ENCODE peak calls at places on chromosome 20, in six cellular contexts. M is HCT116, S is breast epithelium, N is vagina, D is adrenal gland, I is right lobe of liver. Q is an unnamed sample.

GRCh38 chr20:56285496-56285895 is 37.0 kb downstream of the MC3R start:
- DNase-seq in M (no peak), S (no peak), N (no peak), D (peak; percentile 49), I (no peak), Q (no peak)

GRCh38 chr20:9594284-9594875 is 80.0 kb downstream of the LAMP5 start:
- DNase-seq in M (no peak), S (no peak), N (no peak), D (no peak), I (no peak), Q (no peak)

GRCh38 chr20:42093542-42094440 is 475.6 kb upstream of the CHD6 start:
- DNase-seq in M (no peak), S (no peak), N (no peak), D (no peak), I (no peak), Q (no peak)

GRCh38 chr20:34954905-34955231 is 738 bp downstream of the GSS start:
- DNase-seq in M (peak; percentile 13), S (no peak), N (no peak), D (peak; percentile 50), I (no peak), Q (peak; percentile 27)

GRCh38 chr20:58374906-58375760 is 13.9 kb upstream of the VAPB start:
- DNase-seq in M (no peak), S (no peak), N (no peak), D (no peak), I (no peak), Q (no peak)

GRCh38 chr20:9375221-9375681 is 139.1 kb upstream of the LAMP5 start:
- DNase-seq in M (no peak), S (no peak), N (no peak), D (no peak), I (no peak), Q (no peak)

GRCh38 chr20:945841-946240 is 29.7 kb upstream of the ANGPT4 start:
- DNase-seq in M (no peak), S (no peak), N (no peak), D (no peak), I (no peak), Q (no peak)

GRCh38 chr20:36571564-36572504 is 1.6 kb upstream of the TGIF2 start:
- DNase-seq in M (no peak), S (no peak), N (no peak), D (no peak), I (no peak), Q (no peak)

GRCh38 chr20:41017448-41018042 is 11.1 kb upstream of the TOP1 start:
- DNase-seq in M (no peak), S (no peak), N (no peak), D (no peak), I (no peak), Q (no peak)

GRCh38 chr20:5918856-5919633 is 31.3 kb downstream of the TRMT6 start:
- DNase-seq in M (no peak), S (no peak), N (no peak), D (no peak), I (no peak), Q (no peak)

GRCh38 chr20:37384683-37385174 is 38.8 kb downstream of the SRC start:
- DNase-seq in M (no peak), S (peak; percentile 61), N (no peak), D (peak; percentile 79), I (peak; percentile 68), Q (peak; percentile 57)

GRCh38 chr20:16775961-16776360 is 27.8 kb downstream of the OTOR start:
- DNase-seq in M (no peak), S (no peak), N (no peak), D (no peak), I (no peak), Q (no peak)

GRCh38 chr20:4297141-4297826 is 281.9 kb upstream of the RNF24 start:
- DNase-seq in M (no peak), S (no peak), N (peak; percentile 43), D (no peak), I (no peak), Q (peak; percentile 51)

GRCh38 chr20:59055302-59055701 is 12.7 kb upstream of the PRELID3B start:
- DNase-seq in M (no peak), S (no peak), N (no peak), D (no peak), I (no peak), Q (no peak)

GRCh38 chr20:829531-829930 is 4.0 kb upstream of the FAM110A start:
- DNase-seq in M (no peak), S (no peak), N (no peak), D (no peak), I (no peak), Q (no peak)

GRCh38 chr20:57038608-57039440 is 227.6 kb downstream of the BMP7 start:
- DNase-seq in M (no peak), S (no peak), N (no peak), D (no peak), I (no peak), Q (no peak)

GRCh38 chr20:63253065-63253437 is 1.2 kb downstream of the NKAIN4 start:
- DNase-seq in M (no peak), S (no peak), N (no peak), D (no peak), I (no peak), Q (no peak)

GRCh38 chr20:21505810-21506530 is 7.9 kb downstream of the NKX2-2 start:
- DNase-seq in M (peak; percentile 44), S (no peak), N (no peak), D (peak; percentile 52), I (peak; percentile 69), Q (no peak)

GRCh38 chr20:50957276-50957675 is 1.1 kb downstream of the DPM1 start:
- DNase-seq in M (no peak), S (no peak), N (no peak), D (no peak), I (no peak), Q (no peak)

GRCh38 chr20:50953821-50954220 is 4.5 kb downstream of the DPM1 start:
- DNase-seq in M (no peak), S (no peak), N (no peak), D (no peak), I (no peak), Q (no peak)

GRCh38 chr20:50958733-50959542 is at the start of gene MOCS3:
- DNase-seq in M (peak; percentile 90), S (peak; percentile 75), N (no peak), D (peak; percentile 91), I (peak; percentile 80), Q (peak; percentile 77)

GRCh38 chr20:50959543-50960126 is 1.0 kb downstream of the MOCS3 start:
- DNase-seq in M (no peak), S (no peak), N (no peak), D (no peak), I (no peak), Q (no peak)

GRCh38 chr20:50957798-50958732 is at the start of gene DPM1:
- DNase-seq in M (no peak), S (peak; percentile 91), N (no peak), D (peak; percentile 94), I (peak; percentile 84), Q (peak; percentile 89)
- TF ChIP-seq POLR2A in M (peak; percentile 82), S (peak; percentile 62), N (peak; percentile 71), D (peak; percentile 69), I (peak; percentile 84), Q (no peak)

DNA sequence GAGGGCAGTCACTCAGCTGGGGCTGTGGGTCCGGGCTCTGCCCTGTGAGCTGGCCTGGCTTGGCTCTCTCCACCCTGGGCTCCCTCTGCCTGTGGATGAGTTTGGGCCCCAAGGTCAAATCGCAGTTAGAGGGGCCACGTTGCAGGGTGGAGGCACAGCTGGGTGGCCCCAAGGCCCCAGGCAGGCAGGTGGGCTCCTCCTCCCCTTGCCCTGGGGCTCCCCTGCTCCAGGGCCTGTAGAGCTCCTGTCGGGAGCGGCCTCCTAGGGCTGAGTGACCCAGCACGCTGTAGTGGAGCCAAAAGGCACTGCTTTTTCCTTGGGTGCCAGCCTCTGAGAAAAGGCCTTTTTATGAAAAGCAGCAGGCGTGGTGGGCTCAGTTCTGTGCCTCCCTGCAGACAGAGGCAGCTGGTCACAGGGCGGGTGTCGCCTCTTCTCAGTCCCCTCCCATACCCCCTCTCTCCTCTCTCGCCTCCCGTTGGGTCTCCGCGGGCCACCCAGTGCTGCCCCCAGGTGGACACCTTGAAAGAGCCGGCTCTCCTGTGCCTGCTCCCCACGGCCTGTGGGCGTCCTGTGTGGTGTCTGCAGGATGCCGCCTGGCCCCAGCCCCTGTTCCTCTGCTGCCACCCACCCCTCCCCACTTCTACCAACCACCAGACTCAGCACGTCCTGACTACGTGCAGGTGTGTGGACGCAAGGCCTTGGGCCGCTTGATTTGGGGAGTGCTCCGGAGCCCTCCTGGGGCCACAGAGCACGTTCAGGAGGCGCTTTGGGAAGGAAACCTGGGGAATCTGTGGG is 13.2 kb downstream of the SS18L1 start:
- DNase-seq in M (peak; percentile 46), S (no peak), N (no peak), D (peak; percentile 78), I (peak; percentile 73), Q (peak; percentile 64)
- H3K27ac ChIP-seq in M (peak overlapping the region; percentile 63), S (no peak overlapping the region), N (no peak overlapping the region), D (no peak overlapping the region), I (peak overlapping the region; percentile 67), Q (no peak overlapping the region)

GRCh38 chr20:50193169-50193850 is 2.7 kb downstream of the CEBPB start:
- DNase-seq in M (no peak), S (no peak), N (no peak), D (peak; percentile 67), I (peak; percentile 48), Q (no peak)

GRCh38 chr20:50191566-50192363 is 1.1 kb downstream of the CEBPB start:
- DNase-seq in M (no peak), S (peak; percentile 69), N (no peak), D (peak; percentile 62), I (peak; percentile 59), Q (no peak)

GRCh38 chr20:50193851-50194830 is 3.5 kb downstream of the CEBPB start:
- DNase-seq in M (no peak), S (no peak), N (no peak), D (peak; percentile 79), I (peak; percentile 76), Q (no peak)

GRCh38 chr20:50191065-50191565 is 485 bp downstream of the CEBPB start:
- DNase-seq in M (no peak), S (no peak), N (no peak), D (peak; percentile 72), I (peak; percentile 75), Q (peak; percentile 61)

GRCh38 chr20:50192364-50193168 is 1.9 kb downstream of the CEBPB start:
- DNase-seq in M (peak; percentile 65), S (peak; percentile 90), N (no peak), D (peak; percentile 87), I (peak; percentile 74), Q (peak; percentile 88)
- TF ChIP-seq POLR2A in M (no peak), S (peak; percentile 42), N (peak; percentile 33), D (no peak), I (no peak), Q (peak; percentile 48)

GRCh38 chr20:52231230-52231746 is 39.7 kb upstream of the ZFP64 start:
- DNase-seq in M (no peak), S (no peak), N (no peak), D (no peak), I (no peak), Q (no peak)
- H3K27ac ChIP-seq in M (no peak overlapping the region), S (no peak overlapping the region), N (no peak overlapping the region), D (no peak overlapping the region), I (peak overlapping the region; percentile 57), Q (no peak overlapping the region)

Q was measured in uterus.